ENCODE peak calls at places on chromosome 13, in six cellular contexts. K is CD8-positive, alpha-beta memory T cell; H is NCI-H345; W is putamen; X is left colon; L is D341Med. S is an unnamed sample.

GRCh38 chr13:100542546-100543156 is 45.9 kb downstream of the GGACT start:
- DNase-seq in K (peak; percentile 32), H (no peak), W (no peak), X (no peak), L (no peak), S (peak; percentile 35)

GRCh38 chr13:75151081-75151643 is 330.8 kb downstream of the TBC1D4 start:
- DNase-seq in K (no peak), H (no peak), W (no peak), X (no peak), L (no peak), S (no peak)

GRCh38 chr13:101514695-101515275 is 62.3 kb downstream of the ITGBL1 start:
- DNase-seq in K (peak; percentile 9), H (peak; percentile 72), W (peak; percentile 50), X (peak; percentile 11), L (peak; percentile 32), S (peak; percentile 48)

GRCh38 chr13:22235950-22236290 is 565.0 kb downstream of the FGF9 start:
- DNase-seq in K (no peak), H (no peak), W (no peak), X (no peak), L (no peak), S (no peak)

GRCh38 chr13:99434258-99434788 is 66.9 kb upstream of the TM9SF2 start:
- DNase-seq in K (peak; percentile 89), H (no peak), W (no peak), X (no peak), L (no peak), S (peak; percentile 17)

GRCh38 chr13:109345433-109345941 is 440.9 kb downstream of the IRS2 start:
- DNase-seq in K (no peak), H (no peak), W (no peak), X (no peak), L (no peak), S (no peak)

GRCh38 chr13:33441015-33441414 is 155.5 kb upstream of the STARD13 start:
- DNase-seq in K (no peak), H (peak; percentile 3), W (no peak), X (peak; percentile 37), L (peak; percentile 37), S (peak; percentile 35)

GRCh38 chr13:24124789-24125476 is 35.6 kb upstream of the SPATA13 start:
- DNase-seq in K (no peak), H (no peak), W (peak; percentile 29), X (no peak), L (no peak), S (no peak)

GRCh38 chr13:97226788-97227627 is 4.9 kb downstream of the MBNL2 start:
- DNase-seq in K (peak; percentile 46), H (no peak), W (no peak), X (peak; percentile 46), L (no peak), S (no peak)

GRCh38 chr13:28655566-28655965 is 3.4 kb upstream of the POMP start:
- DNase-seq in K (no peak), H (no peak), W (no peak), X (no peak), L (no peak), S (no peak)

GRCh38 chr13:27704681-27705080 is 83.0 kb downstream of the POLR1D start:
- DNase-seq in K (no peak), H (no peak), W (no peak), X (no peak), L (no peak), S (no peak)

GRCh38 chr13:108742681-108743080 is 113.3 kb downstream of the MYO16 start:
- DNase-seq in K (no peak), H (no peak), W (no peak), X (no peak), L (no peak), S (no peak)

GRCh38 chr13:77810430-77810829 is 108.2 kb downstream of the EDNRB start:
- DNase-seq in K (no peak), H (no peak), W (no peak), X (no peak), L (peak; percentile 52), S (no peak)

GRCh38 chr13:39632994-39633393 is 22.5 kb upstream of the COG6 start:
- DNase-seq in K (no peak), H (no peak), W (no peak), X (no peak), L (no peak), S (no peak)

GRCh38 chr13:111317042-111317550 is 3.3 kb upstream of the TEX29 start:
- DNase-seq in K (no peak), H (no peak), W (no peak), X (no peak), L (no peak), S (no peak)

GRCh38 chr13:101390461-101390860 is 25.8 kb downstream of the NALCN start:
- DNase-seq in K (no peak), H (no peak), W (no peak), X (no peak), L (no peak), S (no peak)

GRCh38 chr13:74869846-74870245 is 612.1 kb downstream of the TBC1D4 start:
- DNase-seq in K (no peak), H (no peak), W (no peak), X (no peak), L (no peak), S (no peak)

GRCh38 chr13:90717451-90717936 is 630.0 kb upstream of the MIR17HG start:
- DNase-seq in K (no peak), H (no peak), W (no peak), X (no peak), L (no peak), S (no peak)

GRCh38 chr13:95676100-95676774 is 702 bp upstream of the DNAJC3 start:
- DNase-seq in K (peak; percentile 33), H (peak; percentile 57), W (no peak), X (peak; percentile 45), L (peak; percentile 41), S (peak; percentile 50)

S was measured in HepG2.